ENCODE peak calls at places on chromosomes 16 and 17, in ten cellular contexts. W is hepatocyte, N is foreskin keratinocyte, S is heart left ventricle, Q is mucosa of descending colon, C is pancreas, A is upper lobe of right lung, V is heart right ventricle, B is A549, Z is psoas muscle. X is an unnamed sample.

GRCh38 chr17:81911277-81911961 is at the start of gene PCYT2:
- DNase-seq in C (peak; percentile 99), A (peak; percentile 97), N (peak; percentile 71), W (peak; percentile 98), S (peak; percentile 93), Z (peak; percentile 97), B (peak; percentile 99), Q (peak; percentile 94), V (peak; percentile 92), X (peak; percentile 94)

GRCh38 chr17:77071925-77072490 is 68.8 kb upstream of the SEC14L1 start:
- DNase-seq in S (no peak), Z (no peak), Q (no peak), N (no peak), C (no peak), W (no peak), B (no peak), V (no peak), A (no peak), X (no peak)

GRCh38 chr17:48795444-48796162 is 21.4 kb downstream of the TTLL6 start:
- DNase-seq in N (no peak), V (no peak), C (no peak), S (no peak), Z (no peak), Q (peak; percentile 77), A (no peak), W (peak; percentile 80), B (peak; percentile 92), X (no peak)

GRCh38 chr17:81869221-81870154 is 1.6 kb downstream of the ARHGDIA start:
- DNase-seq in B (peak; percentile 62), Z (no peak), S (no peak), N (no peak), C (peak; percentile 71), Q (peak; percentile 36), W (peak; percentile 64), A (peak; percentile 70), V (peak; percentile 58), X (peak; percentile 78)

GRCh38 chr17:3977387-3977786 is 13.2 kb upstream of the ATP2A3 start:
- DNase-seq in B (no peak), V (no peak), W (no peak), Q (no peak), N (no peak), Z (peak; percentile 53), C (peak; percentile 50), S (no peak), A (no peak), X (no peak)

GRCh38 chr16:89442990-89443726 is 47.2 kb downstream of the ANKRD11 start:
- DNase-seq in N (peak; percentile 97), W (peak; percentile 78), Z (peak; percentile 76), C (no peak), B (peak; percentile 85), Q (peak; percentile 79), A (no peak), S (peak; percentile 46), V (no peak), X (peak; percentile 72)

GRCh38 chr16:52603015-52603414 is 56.1 kb upstream of the TOX3 start:
- DNase-seq in C (peak; percentile 51), V (no peak), Z (no peak), A (no peak), S (no peak), Q (peak; percentile 65), W (peak; percentile 8), N (no peak), B (no peak), X (peak; percentile 19)

GRCh38 chr17:8502100-8502499 is 66.4 kb downstream of the NDEL1 start:
- DNase-seq in S (no peak), A (peak; percentile 41), N (no peak), W (no peak), Q (no peak), Z (no peak), V (no peak), C (no peak), B (no peak), X (no peak)

GRCh38 chr17:42817866-42818265 is 6.2 kb downstream of the BECN1 start:
- DNase-seq in Z (no peak), N (peak; percentile 84), W (no peak), A (no peak), V (no peak), C (no peak), B (no peak), Q (no peak), S (no peak), X (no peak)

GRCh38 chr17:76469076-76469990 is 1.9 kb downstream of the AANAT start:
- DNase-seq in W (no peak), B (no peak), V (no peak), A (no peak), Z (peak; percentile 46), Q (no peak), N (no peak), C (no peak), S (no peak), X (no peak)

GRCh38 chr17:8892338-8892690 is 24.8 kb upstream of the PIK3R6 start:
- DNase-seq in B (no peak), C (no peak), W (no peak), S (no peak), Q (no peak), A (no peak), Z (no peak), V (no peak), N (no peak), X (no peak)

GRCh38 chr16:3283525-3284447 is 495 bp downstream of the ZNF263 start:
- DNase-seq in V (peak; percentile 30), Z (peak; percentile 68), Q (peak; percentile 25), C (peak; percentile 64), N (no peak), S (peak; percentile 33), W (no peak), A (no peak), B (no peak), X (peak; percentile 19)

GRCh38 chr16:12470311-12471229 is 333.1 kb downstream of the CPPED1 start:
- DNase-seq in Q (no peak), Z (peak; percentile 71), B (no peak), C (no peak), S (peak; percentile 87), A (no peak), N (no peak), W (no peak), V (peak; percentile 74), X (no peak)

GRCh38 chr17:7650509-7651096 is at the start of gene ATP1B2:
- DNase-seq in V (peak; percentile 76), C (peak; percentile 77), Z (peak; percentile 76), W (peak; percentile 88), B (peak; percentile 90), Q (peak; percentile 75), S (peak; percentile 77), N (no peak), A (peak; percentile 78), X (peak; percentile 76)

GRCh38 chr16:28923652-28924398 is 1.2 kb downstream of the RABEP2 start:
- DNase-seq in Z (no peak), Q (peak; percentile 65), A (no peak), C (no peak), W (peak; percentile 57), B (no peak), S (no peak), N (no peak), V (no peak), X (no peak)

GRCh38 chr17:71580220-71580619 is 540.6 kb upstream of the SOX9 start:
- DNase-seq in Q (no peak), S (no peak), Z (no peak), N (peak; percentile 59), A (no peak), V (no peak), B (no peak), C (no peak), W (no peak), X (no peak)

GRCh38 chr16:3718019-3718391 is 681 bp upstream of the TRAP1 start:
- DNase-seq in V (no peak), N (no peak), W (no peak), Q (no peak), B (no peak), S (no peak), C (no peak), Z (peak; percentile 26), A (no peak), X (no peak)

DNA sequence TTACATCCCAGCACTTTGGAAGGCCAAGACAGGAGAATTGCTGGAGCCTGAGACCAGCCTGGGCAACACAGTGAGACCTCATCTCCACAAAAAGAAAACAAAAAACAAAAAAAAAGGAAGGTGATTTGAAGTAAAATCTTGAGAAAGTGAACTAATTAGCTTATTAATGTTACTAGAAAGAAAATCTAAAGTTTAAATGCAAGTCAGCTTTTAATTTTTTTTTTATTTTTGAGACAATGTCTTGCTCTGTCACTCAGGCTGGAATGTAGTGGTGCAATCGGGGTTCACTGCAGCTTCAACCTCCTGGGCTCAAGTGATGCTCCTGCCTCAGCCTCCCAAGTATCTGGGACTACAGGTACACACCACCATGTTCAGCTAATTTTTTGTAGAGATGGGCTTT is 3.5 kb upstream of the CTCF start:
- DNase-seq in S (no peak), A (no peak), B (no peak), N (no peak), V (no peak), C (no peak), W (no peak), Z (no peak), Q (no peak), X (no peak)
- H3K4me1 ChIP-seq in S (peaks cover 10% of the 10 kb centered on the region), A (peaks cover 21% of the 10 kb centered on the region), B (peaks cover 19% of the 10 kb centered on the region), N (peaks cover 18% of the 10 kb centered on the region), V (peaks cover 43% of the 10 kb centered on the region), C (no peaks in the 10 kb centered on the region), W (peaks cover 8% of the 10 kb centered on the region), Z (peaks cover 29% of the 10 kb centered on the region), Q (peaks cover 7% of the 10 kb centered on the region), X (no peaks in the 10 kb centered on the region)

DNA sequence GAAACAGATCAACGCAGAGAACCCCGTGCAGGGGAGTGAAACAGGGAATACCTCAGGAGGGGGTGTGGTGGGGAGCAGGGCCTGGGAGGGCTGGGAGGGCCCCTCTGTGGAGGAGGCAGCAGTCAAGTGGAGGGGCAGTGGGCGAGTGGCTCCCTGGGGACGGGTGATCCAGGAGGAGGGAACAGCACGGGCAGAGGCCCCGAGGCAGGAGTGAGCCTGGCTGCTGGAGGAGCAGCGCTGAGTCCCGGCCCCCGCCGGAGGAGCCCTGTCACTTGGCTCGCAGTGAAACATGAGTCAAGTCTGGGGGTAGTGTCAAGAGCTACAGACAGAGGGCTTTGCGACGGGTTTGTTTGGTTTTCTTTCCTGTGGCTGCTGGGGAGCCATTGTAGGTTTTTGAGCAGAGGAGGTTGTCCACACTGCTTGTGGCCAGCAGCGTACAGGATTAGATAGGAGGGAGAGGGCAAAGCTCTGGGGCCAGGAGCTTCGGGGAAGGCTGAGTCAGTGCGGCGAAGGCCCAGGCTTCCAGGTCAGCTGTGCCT is 115.7 kb upstream of the CIBAR2 start:
- DNase-seq in S (no peak), N (no peak), V (no peak), B (no peak), Q (no peak), W (peak; percentile 60), A (no peak), C (no peak), Z (peak; percentile 71), X (peak; percentile 92)
- TF ChIP-seq CTCF in S (no peak), N (peak; percentile 16), V (no peak), B (no peak), Q (no peak), W (no peak), A (no peak), C (no peak), Z (no peak), X (peak; percentile 27)

GRCh38 chr17:61383689-61384201 is 15.9 kb upstream of the TBX2 start:
- DNase-seq in N (no peak), W (no peak), Z (peak; percentile 52), V (no peak), A (no peak), S (no peak), B (no peak), C (no peak), Q (no peak), X (peak; percentile 78)
- H3K4me1 ChIP-seq in N (no peaks in the 10 kb centered on the region), W (peaks cover 29% of the 10 kb centered on the region), Z (peaks cover under 1% of the 10 kb centered on the region), V (peaks cover 8% of the 10 kb centered on the region), A (no peaks in the 10 kb centered on the region), S (peaks cover 3% of the 10 kb centered on the region), B (no peaks in the 10 kb centered on the region), C (no peaks in the 10 kb centered on the region), Q (no peaks in the 10 kb centered on the region), X (peaks cover 60% of the 10 kb centered on the region)

GRCh38 chr16:1175566-1176279 is 22.8 kb downstream of the CACNA1H start:
- DNase-seq in S (no peak), W (no peak), Q (no peak), N (no peak), A (no peak), B (no peak), C (no peak), Z (no peak), V (no peak), X (no peak)
- TF ChIP-seq CTCF in S (no peak), W (no peak), Q (no peak), N (no peak), A (no peak), B (no peak), C (no peak), Z (no peak), V (no peak), X (no peak)